ENCODE peak calls at places on chromosomes 4 and X, in eight cellular contexts. W is NCI-H1694 treated with DMSO at 0.1 percent for 48 hours; N is HT1080; Z is activated CD4-positive, alpha-beta T cell treated with anti-CD3 and anti-CD28 coated beads for 24 hours; H is activated T-helper 1 cell treated with anti-CD3 and anti-CD28 coated beads, Interleukin-2, amount 50 U/mL, for 16 hours; X is suprapubic skin; M is NCI-H2171 treated with DMSO at 0.1 percent for 48 hours; J is T-helper 9 cell. L is an unnamed sample.

GRCh38 chr4:89558147-89558546 is 250.5 kb upstream of the GPRIN3 start:
- DNase-seq in H (no peak), X (no peak), Z (no peak), N (peak), M (peak), W (no peak), J (no peak), L (no peak)

GRCh38 chr4:174218127-174218790 is 65.2 kb downstream of the FBXO8 start:
- DNase-seq in Z (no peak), J (no peak), N (no peak), X (no peak), W (no peak), M (no peak), H (no peak), L (no peak)

GRCh38 chr4:112153222-112153791 is 8.1 kb downstream of the FAM241A start:
- DNase-seq in X (no peak), M (no peak), W (no peak), H (no peak), J (no peak), N (no peak), Z (no peak), L (no peak)

GRCh38 chrX:24231169-24231568 is 81.6 kb downstream of the ZFX start:
- DNase-seq in Z (no peak), H (no peak), M (no peak), J (no peak), W (no peak), N (peak), X (no peak), L (no peak)

GRCh38 chr4:108350332-108350731 is 181.6 kb upstream of the LEF1 start:
- DNase-seq in X (no peak), N (no peak), W (no peak), M (peak), H (no peak), J (no peak), Z (no peak), L (no peak)

GRCh38 chrX:23952984-23953907 is 45.4 kb downstream of the CXorf58 start:
- DNase-seq in W (no peak), N (no peak), Z (no peak), H (no peak), J (peak), M (no peak), X (no peak), L (no peak)

GRCh38 chr4:107094332-107094731 is 58.2 kb upstream of the DKK2 start:
- DNase-seq in J (no peak), W (no peak), H (no peak), M (peak), X (no peak), Z (no peak), N (peak), L (peak)

GRCh38 chr4:133146574-133147198 is 2.4 kb upstream of the PCDH10 start:
- DNase-seq in Z (no peak), W (peak), H (no peak), N (peak), J (no peak), M (peak), X (no peak), L (no peak)

GRCh38 chr4:69896530-69897116 is 34.2 kb upstream of the CSN1S1 start:
- DNase-seq in W (no peak), H (no peak), X (no peak), M (no peak), J (no peak), N (no peak), Z (no peak), L (no peak)

GRCh38 chrX:106022238-106022637 is 16.3 kb downstream of the SERPINA7 start:
- DNase-seq in X (no peak), W (no peak), H (no peak), J (no peak), M (no peak), N (no peak), Z (no peak), L (no peak)

GRCh38 chr4:41281038-41281634 is 24.4 kb downstream of the UCHL1 start:
- DNase-seq in X (no peak), Z (peak), N (peak), H (no peak), M (peak), J (no peak), W (peak), L (peak)

GRCh38 chr4:1749370-1749769 is 28.0 kb downstream of the TACC3 start:
- DNase-seq in X (no peak), H (no peak), W (no peak), M (no peak), J (no peak), N (no peak), Z (no peak), L (no peak)

GRCh38 chr4:6368601-6369000 is 99.0 kb downstream of the WFS1 start:
- DNase-seq in H (no peak), M (peak), W (no peak), X (no peak), N (no peak), Z (no peak), J (no peak), L (no peak)

GRCh38 chrX:31136144-31136572 is 64.3 kb upstream of the FTHL17 start:
- DNase-seq in N (no peak), W (no peak), Z (no peak), J (no peak), M (no peak), H (no peak), X (no peak), L (no peak)

GRCh38 chrX:23616361-23616760 is 50.9 kb upstream of the PRDX4 start:
- DNase-seq in Z (no peak), H (no peak), J (no peak), M (peak), W (peak), X (no peak), N (no peak), L (no peak)

GRCh38 chrX:12997898-12998687 is 23.2 kb downstream of the TMSB4X start:
- DNase-seq in M (no peak), J (no peak), N (no peak), X (no peak), H (no peak), W (no peak), Z (no peak), L (no peak)

L was measured in trophoblast cell.